ENCODE peak calls at places on chromosomes 3 and 15, in nine cellular contexts. K is H54; U is RKO; H is choroid plexus epithelial cell; Q is activated naive CD4-positive, alpha-beta T cell treated with anti-CD3 and anti-CD28 coated beads for 36 hours; T is left colon; C is NCI-H460; E is A549; Y is bronchial epithelial cell. B is an unnamed sample.

GRCh38 chr15:73367624-73368300 is 996 bp downstream of the HCN4 start:
- DNase-seq in U (no peak), H (no peak), Y (no peak), E (peak; percentile 33), Q (no peak), C (no peak), T (no peak), K (no peak), B (no peak)

GRCh38 chr3:194586839-194587238 is 46.4 kb downstream of the TMEM44 start:
- DNase-seq in U (peak; percentile 62), Y (peak; percentile 72), T (no peak), E (no peak), Q (no peak), C (no peak), H (peak; percentile 71), K (peak; percentile 54), B (no peak)

GRCh38 chr3:32098528-32098927 is 7.9 kb upstream of the GPD1L start:
- DNase-seq in H (no peak), Q (no peak), U (no peak), C (no peak), T (no peak), Y (no peak), K (no peak), E (no peak), B (no peak)

GRCh38 chr3:4071481-4072184 is 231.5 kb upstream of the SETMAR start:
- DNase-seq in E (no peak), U (no peak), Q (peak; percentile 14), Y (peak; percentile 25), C (no peak), K (no peak), H (no peak), T (peak; percentile 24), B (no peak)

GRCh38 chr3:113241292-113242033 is 30.1 kb downstream of the BOC start:
- DNase-seq in Y (no peak), E (no peak), U (no peak), T (no peak), Q (no peak), C (no peak), H (no peak), K (no peak), B (no peak)

GRCh38 chr15:51585953-51586352 is 36.6 kb downstream of the DMXL2 start:
- DNase-seq in C (no peak), T (no peak), E (no peak), Q (no peak), U (no peak), Y (no peak), K (no peak), H (no peak), B (no peak)

GRCh38 chr3:86967062-86967461 is 23.9 kb downstream of the VGLL3 start:
- DNase-seq in H (no peak), K (no peak), C (no peak), Q (no peak), Y (no peak), E (no peak), T (no peak), U (no peak), B (no peak)

GRCh38 chr15:91890614-91891013 is 37.1 kb downstream of the SLCO3A1 start:
- DNase-seq in E (peak; percentile 62), Y (peak; percentile 95), H (no peak), K (peak; percentile 61), C (no peak), Q (no peak), T (no peak), U (no peak), B (no peak)

GRCh38 chr3:182921665-182922355 is 58.5 kb downstream of the DCUN1D1 start:
- DNase-seq in U (no peak), H (peak; percentile 59), Q (no peak), E (no peak), K (no peak), T (no peak), Y (no peak), C (no peak), B (no peak)

GRCh38 chr3:2274531-2274930 is 175.9 kb downstream of the CNTN4 start:
- DNase-seq in K (no peak), E (no peak), C (no peak), T (no peak), H (no peak), Y (no peak), U (no peak), Q (no peak), B (no peak)

B was measured in pancreas.